ENCODE peak calls at places on chromosomes 16 and 17, in five cellular contexts. Q, A, I, T and X are unnamed samples.

GRCh38 chr17:5097101-5097834 is 14.4 kb downstream of the ZNF232 start:
- DNase-seq in A (no peak), I (no peak), Q (no peak), T (peak), X (no peak)

GRCh38 chr16:58462997-58463891 is 36.7 kb upstream of the NDRG4 start:
- DNase-seq in T (peak), A (no peak), Q (peak), I (no peak), X (no peak)

GRCh38 chr16:50812876-50813466 is 71.1 kb downstream of the CYLD start:
- DNase-seq in A (no peak), Q (no peak), T (no peak), I (no peak), X (no peak)

GRCh38 chr16:87327798-87328495 is 10.8 kb upstream of the C16orf95 start:
- DNase-seq in T (no peak), I (no peak), A (no peak), Q (no peak), X (no peak)

GRCh38 chr17:45225964-45226530 is 4.4 kb downstream of the FMNL1 start:
- DNase-seq in A (no peak), T (no peak), Q (peak), I (peak), X (no peak)

GRCh38 chr16:15493416-15494181 is 59.2 kb downstream of the BMERB1 start:
- DNase-seq in Q (no peak), T (no peak), I (no peak), A (no peak), X (no peak)

GRCh38 chr17:78618264-78619066 is 41.3 kb upstream of the DNAH17 start:
- DNase-seq in I (no peak), A (no peak), T (no peak), Q (no peak), X (no peak)

GRCh38 chr17:76893623-76894358 is 25.6 kb downstream of the MGAT5B start:
- DNase-seq in I (no peak), T (no peak), A (no peak), Q (no peak), X (no peak)

GRCh38 chr17:74439691-74440567 is 8.0 kb downstream of the GPRC5C start:
- DNase-seq in Q (no peak), I (no peak), T (no peak), A (no peak), X (no peak)

GRCh38 chr16:89090182-89090630 is 3.4 kb upstream of the ACSF3 start:
- DNase-seq in Q (peak), T (no peak), A (no peak), I (no peak), X (no peak)

GRCh38 chr17:16920628-16921020 is 51.3 kb downstream of the TNFRSF13B start:
- DNase-seq in A (no peak), I (no peak), Q (no peak), T (no peak), X (no peak)

GRCh38 chr16:12123462-12123861 is 146.9 kb downstream of the SNX29 start:
- DNase-seq in A (no peak), T (no peak), Q (no peak), I (no peak), X (no peak)

GRCh38 chr17:37462492-37462891 is 27.2 kb upstream of the DUSP14 start:
- DNase-seq in Q (no peak), A (no peak), T (no peak), I (no peak), X (no peak)

DNA sequence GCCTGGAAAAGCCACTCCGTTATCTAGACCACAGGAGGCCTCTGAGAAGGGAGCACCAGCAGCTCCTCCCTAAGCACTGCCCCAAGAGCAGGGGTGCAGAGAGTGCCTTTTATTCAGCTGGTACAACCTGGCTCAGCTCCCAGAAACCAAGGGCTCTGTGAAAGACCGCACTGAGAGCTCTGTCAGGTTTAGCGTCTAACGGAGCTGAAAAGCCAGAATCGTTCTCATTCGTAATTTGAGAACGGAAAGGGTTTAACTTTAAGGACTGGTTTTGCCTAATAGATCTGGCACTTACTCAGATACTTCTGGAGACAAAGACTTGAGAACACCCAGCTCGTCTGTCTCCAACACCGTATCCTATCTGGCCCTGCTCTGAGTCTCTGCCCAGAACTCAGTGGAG is 13.5 kb downstream of the MPG start:
- DNase-seq in Q (no peak), T (no peak), I (no peak), A (no peak), X (no peak)
- TF ChIP-seq ZBTB33 in Q (no peak), T (no peak), I (no peak), A (no peak), X (no peak)

DNA sequence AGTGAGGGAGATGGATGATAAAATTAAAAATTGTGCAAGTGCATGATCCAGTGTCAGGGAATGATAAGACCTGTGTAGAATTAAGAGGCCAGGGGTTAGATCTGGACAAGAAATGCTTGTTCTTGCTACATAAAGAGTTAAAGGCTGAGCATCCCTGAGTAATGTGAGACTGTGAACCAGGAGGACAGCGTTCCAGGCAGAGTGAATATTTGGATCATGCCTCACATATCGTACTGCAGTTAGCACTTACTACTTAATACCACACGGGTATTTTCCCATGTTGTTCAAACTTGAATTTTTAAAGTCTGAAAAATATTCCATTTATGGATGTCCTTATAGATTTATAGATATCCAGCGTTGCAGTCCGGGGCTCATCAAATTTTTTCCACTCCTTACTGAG is 535.6 kb upstream of the HSBP1 start:
- DNase-seq in Q (no peak), A (no peak), T (no peak), I (no peak), X (no peak)
- TF ChIP-seq ZBTB33 in Q (no peak), A (no peak), T (no peak), I (no peak), X (no peak)

GRCh38 chr17:81368623-81369022 is 26.6 kb upstream of the BAHCC1 start:
- DNase-seq in I (no peak), Q (no peak), A (no peak), T (no peak), X (no peak)

GRCh38 chr17:81374890-81375289 is 20.4 kb upstream of the BAHCC1 start:
- DNase-seq in T (no peak), I (no peak), A (no peak), Q (no peak), X (no peak)

GRCh38 chr17:81370304-81370703 is 25.0 kb upstream of the BAHCC1 start:
- DNase-seq in I (no peak), A (no peak), Q (no peak), T (no peak), X (no peak)

GRCh38 chr17:81373536-81374160 is 21.6 kb upstream of the BAHCC1 start:
- DNase-seq in A (no peak), T (no peak), Q (no peak), I (no peak), X (no peak)

DNA sequence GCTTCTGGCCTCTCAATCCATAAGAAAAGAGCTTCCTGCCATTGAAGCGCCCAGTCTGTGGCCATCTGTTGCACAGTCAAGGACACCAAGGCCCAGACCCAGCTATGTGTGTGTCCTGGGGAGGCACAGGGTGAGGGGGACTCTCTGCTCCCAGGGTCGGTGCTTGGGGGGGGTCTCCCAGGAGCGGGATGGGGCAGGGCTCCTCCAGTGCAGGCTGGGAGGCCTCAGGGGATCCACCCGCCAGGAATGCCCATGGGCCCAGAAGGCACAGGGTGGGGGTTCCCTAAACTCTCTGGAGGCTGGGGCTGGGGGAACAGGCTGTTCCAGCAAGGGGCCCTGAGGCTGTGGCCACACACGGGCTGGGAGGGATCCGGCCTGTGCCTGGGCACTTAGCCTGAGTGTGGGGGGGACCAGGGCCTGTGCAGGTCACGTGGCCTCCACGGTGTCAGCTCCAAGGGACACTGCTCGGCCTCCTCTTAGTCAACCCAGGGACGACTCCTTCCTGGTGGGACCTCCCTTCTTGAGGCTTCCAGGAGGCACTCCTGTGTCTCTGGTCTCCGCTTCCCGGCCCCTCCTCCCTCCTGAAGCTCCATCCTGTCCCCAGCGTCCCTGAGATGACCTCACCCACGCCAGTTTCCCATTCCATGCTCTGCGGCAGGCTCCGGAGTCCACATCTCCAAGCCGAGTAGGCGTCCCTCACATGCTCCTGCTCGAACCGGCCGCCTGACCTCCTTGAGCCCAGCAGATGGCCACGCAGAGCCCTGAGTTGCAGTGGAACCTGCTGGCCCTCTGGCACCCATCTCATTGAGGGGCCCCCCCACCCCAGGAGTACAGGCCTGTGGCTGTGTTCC is 23.1 kb upstream of the BAHCC1 start:
- DNase-seq in T (peak), A (peak), I (no peak), Q (peak), X (no peak)
- TF ChIP-seq ZBTB33 in T (no peak), A (no peak), I (no peak), Q (peak), X (no peak)

GRCh38 chr16:30087181-30087898 is 4.4 kb downstream of the TBX6 start:
- DNase-seq in T (no peak), I (no peak), Q (no peak), A (no peak), X (no peak)
- TF ChIP-seq ZBTB33 in T (no peak), I (no peak), Q (no peak), A (no peak), X (no peak)

GRCh38 chr16:29720703-29721102 is 25.1 kb downstream of the C16orf54 start:
- DNase-seq in Q (no peak), I (no peak), A (no peak), T (no peak), X (peak)

GRCh38 chr16:29714396-29714795 is 31.4 kb downstream of the C16orf54 start:
- DNase-seq in A (no peak), I (no peak), Q (no peak), T (no peak), X (no peak)

GRCh38 chr16:29717113-29717512 is 28.7 kb downstream of the C16orf54 start:
- DNase-seq in A (no peak), I (no peak), Q (no peak), T (no peak), X (no peak)

GRCh38 chr16:29714972-29715371 is 30.8 kb downstream of the C16orf54 start:
- DNase-seq in I (no peak), Q (no peak), T (no peak), A (no peak), X (no peak)

DNA sequence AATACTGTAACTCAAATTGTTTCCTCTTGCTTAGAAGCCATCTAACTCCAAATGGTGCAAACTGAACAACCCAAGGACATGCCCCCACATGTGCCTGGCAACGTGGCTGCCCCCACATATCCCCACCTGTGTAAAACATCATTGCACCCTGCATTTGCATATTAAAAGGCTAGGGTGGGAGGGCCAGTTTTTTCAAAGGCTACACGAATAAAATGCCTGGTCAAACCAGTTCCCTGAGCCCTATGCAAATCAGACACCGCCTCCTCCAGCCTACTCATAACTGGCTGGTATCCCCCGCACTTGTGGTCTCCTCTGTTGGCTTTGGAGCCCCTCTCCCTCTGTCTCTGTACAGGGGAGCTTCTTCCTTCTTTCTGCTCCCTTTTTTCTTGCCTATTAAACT is 26.7 kb downstream of the C16orf54 start:
- DNase-seq in Q (no peak), I (no peak), A (no peak), T (no peak), X (no peak)
- TF ChIP-seq ZBTB33 in Q (no peak), I (no peak), A (no peak), T (no peak), X (no peak)